ENCODE peak calls at places on chromosome 1, in six cellular contexts. S, W, Z, D, H and A are unnamed samples.

GRCh38 chr1:82388679-82389078 is 587.9 kb downstream of the ADGRL2 start:
- DNase-seq in S (no peak), W (no peak), Z (peak), D (no peak), H (no peak), A (no peak)

GRCh38 chr1:186442651-186443114 is 18.2 kb downstream of the PDC start:
- DNase-seq in S (no peak), W (no peak), Z (peak), D (no peak), H (no peak), A (no peak)

GRCh38 chr1:65495137-65495536 is 74.7 kb downstream of the LEPR start:
- DNase-seq in S (no peak), W (no peak), Z (no peak), D (no peak), H (no peak), A (no peak)

GRCh38 chr1:74197255-74197654 is 721 bp downstream of the LRRIQ3 start:
- DNase-seq in S (no peak), W (no peak), Z (no peak), D (no peak), H (no peak), A (no peak)

GRCh38 chr1:1889847-1890505 is 911 bp downstream of the GNB1 start:
- DNase-seq in S (peak), W (peak), Z (peak), D (no peak), H (peak), A (peak)

GRCh38 chr1:53559391-53559815 is 100.2 kb downstream of the DMRTB1 start:
- DNase-seq in S (no peak), W (peak), Z (no peak), D (no peak), H (no peak), A (no peak)

GRCh38 chr1:2091611-2092604 is 41.7 kb downstream of the PRKCZ start:
- DNase-seq in S (peak), W (no peak), Z (no peak), D (peak), H (peak), A (peak)

GRCh38 chr1:201395936-201396335 is 3.2 kb downstream of the LAD1 start:
- DNase-seq in S (no peak), W (no peak), Z (no peak), D (no peak), H (no peak), A (no peak)

GRCh38 chr1:167489581-167490340 is 28.6 kb downstream of the CD247 start:
- DNase-seq in S (no peak), W (no peak), Z (no peak), D (peak), H (no peak), A (no peak)

GRCh38 chr1:20742671-20743070 is 10.2 kb upstream of the SH2D5 start:
- DNase-seq in S (no peak), W (no peak), Z (no peak), D (no peak), H (no peak), A (no peak)

GRCh38 chr1:2342384-2343022 is 48.9 kb downstream of the MORN1 start:
- DNase-seq in S (no peak), W (no peak), Z (no peak), D (peak), H (no peak), A (no peak)

GRCh38 chr1:110076789-110077500 is 6.5 kb upstream of the ALX3 start:
- DNase-seq in S (no peak), W (no peak), Z (no peak), D (no peak), H (no peak), A (no peak)

GRCh38 chr1:30695481-30695880 is 27.9 kb downstream of the MATN1 start:
- DNase-seq in S (no peak), W (peak), Z (no peak), D (no peak), H (no peak), A (no peak)

GRCh38 chr1:11563560-11564069 is 84.7 kb downstream of the DISP3 start:
- DNase-seq in S (no peak), W (no peak), Z (no peak), D (no peak), H (no peak), A (no peak)

GRCh38 chr1:202561726-202562442 is 148.4 kb downstream of the SYT2 start:
- DNase-seq in S (no peak), W (no peak), Z (no peak), D (no peak), H (no peak), A (no peak)

GRCh38 chr1:156999596-157000320 is 45.8 kb downstream of the ARHGEF11 start:
- DNase-seq in S (no peak), W (no peak), Z (no peak), D (no peak), H (no peak), A (no peak)

GRCh38 chr1:7253988-7254587 is 468.8 kb downstream of the CAMTA1 start:
- DNase-seq in S (no peak), W (no peak), Z (no peak), D (no peak), H (no peak), A (no peak)

GRCh38 chr1:204171751-204172178 is 5.6 kb upstream of the REN start:
- DNase-seq in S (no peak), W (no peak), Z (peak), D (no peak), H (no peak), A (no peak)

GRCh38 chr1:200905411-200906052 is 10.8 kb downstream of the INAVA start:
- DNase-seq in S (no peak), W (no peak), Z (peak), D (no peak), H (peak), A (no peak)

GRCh38 chr1:46002751-46003150 is 129.7 kb downstream of the PIK3R3 start:
- DNase-seq in S (no peak), W (no peak), Z (no peak), D (no peak), H (no peak), A (no peak)

GRCh38 chr1:145994391-145995120 is 1.8 kb downstream of the TXNIP start:
- DNase-seq in S (no peak), W (peak), Z (no peak), D (no peak), H (no peak), A (no peak)

GRCh38 chr1:114587203-114587991 is 6.0 kb upstream of the BCAS2 start:
- DNase-seq in S (no peak), W (no peak), Z (no peak), D (no peak), H (no peak), A (no peak)

GRCh38 chr1:69976896-69977295 is 228.5 kb downstream of the LRRC40 start:
- DNase-seq in S (no peak), W (peak), Z (no peak), D (no peak), H (no peak), A (no peak)

GRCh38 chr1:205670143-205670431 is 10.2 kb downstream of the SLC45A3 start:
- DNase-seq in S (no peak), W (no peak), Z (no peak), D (no peak), H (no peak), A (no peak)

GRCh38 chr1:217249857-217250256 is 381.0 kb downstream of the GPATCH2 start:
- DNase-seq in S (no peak), W (no peak), Z (no peak), D (no peak), H (no peak), A (no peak)

GRCh38 chr1:221165331-221166161 is 286.3 kb downstream of the HLX start:
- DNase-seq in S (no peak), W (no peak), Z (no peak), D (no peak), H (no peak), A (no peak)

GRCh38 chr1:240784776-240785175 is 172.8 kb upstream of the GREM2 start:
- DNase-seq in S (no peak), W (no peak), Z (no peak), D (no peak), H (no peak), A (no peak)

GRCh38 chr1:64343105-64343960 is 126.6 kb upstream of the CACHD1 start:
- DNase-seq in S (no peak), W (no peak), Z (peak), D (no peak), H (no peak), A (no peak)

GRCh38 chr1:1125945-1126344 is 10.1 kb upstream of the C1orf159 start:
- DNase-seq in S (no peak), W (no peak), Z (no peak), D (no peak), H (no peak), A (no peak)

GRCh38 chr1:9069324-9070100 is at the start of gene SLC2A5:
- DNase-seq in S (no peak), W (peak), Z (no peak), D (no peak), H (no peak), A (no peak)

GRCh38 chr1:169487561-169487960 is 1.8 kb upstream of the SLC19A2 start:
- DNase-seq in S (no peak), W (peak), Z (peak), D (no peak), H (no peak), A (no peak)

GRCh38 chr1:226123591-226124471 is 61.3 kb downstream of the H3-3A start:
- DNase-seq in S (no peak), W (no peak), Z (peak), D (peak), H (no peak), A (no peak)

GRCh38 chr1:226149806-226150205 is 36.7 kb downstream of the ACBD3 start:
- DNase-seq in S (no peak), W (no peak), Z (no peak), D (no peak), H (no peak), A (no peak)

GRCh38 chr1:205438213-205439158 is 16.6 kb upstream of the LEMD1 start:
- DNase-seq in S (peak), W (peak), Z (peak), D (no peak), H (peak), A (no peak)

GRCh38 chr1:109392037-109392787 is 5.5 kb downstream of the SORT1 start:
- DNase-seq in S (no peak), W (peak), Z (no peak), D (no peak), H (no peak), A (no peak)

GRCh38 chr1:35220976-35221375 is 28.0 kb upstream of the SFPQ start:
- DNase-seq in S (peak), W (no peak), Z (peak), D (no peak), H (peak), A (no peak)

GRCh38 chr1:11116318-11116717 is 16.6 kb upstream of the EXOSC10 start:
- DNase-seq in S (no peak), W (no peak), Z (no peak), D (no peak), H (no peak), A (no peak)

GRCh38 chr1:54859687-54860391 is 27.2 kb downstream of the DHCR24 start:
- DNase-seq in S (no peak), W (no peak), Z (peak), D (no peak), H (no peak), A (no peak)

GRCh38 chr1:5990913-5991783 is 1.1 kb downstream of the NPHP4 start:
- DNase-seq in S (peak), W (no peak), Z (peak), D (peak), H (peak), A (peak)